ENCODE peak calls at places on chromosomes 3 and 15, in six cellular contexts. E is left lung, J is right lobe of liver, H is keratinocyte, Z is ovary, Q is esophagus muscularis mucosa. W is an unnamed sample. For H3K9me3, the result is how much of the 10 kb centered on the place peaks cover.

GRCh38 chr3:102400142-102400541 is 34.7 kb upstream of the ZPLD1 start:
- DNase-seq in E (no peak), J (no peak), H (no peak), Z (no peak), Q (no peak), W (no peak)

GRCh38 chr15:65369651-65370050 is 8.2 kb downstream of the IGDCC3 start:
- DNase-seq in E (no peak), J (peak), H (no peak), Z (no peak), Q (no peak), W (no peak)

GRCh38 chr15:65184305-65184943 is 718 bp downstream of the CLPX start:
- DNase-seq in E (peak), J (peak), H (no peak), Z (peak), Q (no peak), W (no peak)

GRCh38 chr3:170130532-170130931 is 51.0 kb downstream of the PHC3 start:
- DNase-seq in E (no peak), J (no peak), H (no peak), Z (no peak), Q (no peak), W (no peak)

GRCh38 chr15:80426316-80426715 is 22.1 kb downstream of the ARNT2 start:
- DNase-seq in E (no peak), J (no peak), H (no peak), Z (no peak), Q (no peak), W (no peak)

GRCh38 chr3:13483988-13484695 is 4.0 kb downstream of the HDAC11 start:
- DNase-seq in E (no peak), J (no peak), H (no peak), Z (no peak), Q (no peak), W (no peak)

GRCh38 chr3:132787616-132788015 is 65.4 kb upstream of the NPHP3 start:
- DNase-seq in E (no peak), J (no peak), H (no peak), Z (peak), Q (no peak), W (no peak)

GRCh38 chr15:74317820-74318375 is 49.5 kb downstream of the CYP11A1 start:
- DNase-seq in E (no peak), J (no peak), H (no peak), Z (peak), Q (peak), W (peak)

GRCh38 chr3:185089751-185090150 is 63.1 kb downstream of the C3orf70 start:
- DNase-seq in E (no peak), J (no peak), H (no peak), Z (no peak), Q (no peak), W (no peak)

GRCh38 chr15:66486887-66487286 is 10.7 kb downstream of the SNAPC5 start:
- DNase-seq in E (no peak), J (peak), H (no peak), Z (no peak), Q (no peak), W (no peak)

GRCh38 chr3:32493437-32494414 is 8.9 kb downstream of the CMTM6 start:
- DNase-seq in E (no peak), J (no peak), H (no peak), Z (no peak), Q (no peak), W (no peak)

GRCh38 chr3:144660097-144660496 is 688.5 kb downstream of the DIPK2A start:
- DNase-seq in E (no peak), J (no peak), H (no peak), Z (no peak), Q (no peak), W (no peak)

GRCh38 chr3:99250272-99250671 is 348.8 kb upstream of the DCBLD2 start:
- DNase-seq in E (no peak), J (no peak), H (no peak), Z (no peak), Q (no peak), W (no peak)

GRCh38 chr3:127037971-127038446 is 55.1 kb downstream of the PLXNA1 start:
- DNase-seq in E (peak), J (peak), H (no peak), Z (no peak), Q (no peak), W (no peak)

GRCh38 chr3:38143511-38143910 is 5.0 kb downstream of the MYD88 start:
- DNase-seq in E (no peak), J (no peak), H (no peak), Z (no peak), Q (no peak), W (no peak)

GRCh38 chr3:97264180-97264579 is 449.8 kb downstream of the EPHA6 start:
- DNase-seq in E (no peak), J (no peak), H (no peak), Z (no peak), Q (no peak), W (no peak)

GRCh38 chr3:194404365-194405140 is 5.5 kb upstream of the GP5 start:
- DNase-seq in E (no peak), J (no peak), H (no peak), Z (peak), Q (no peak), W (no peak)

GRCh38 chr3:38353151-38353550 is 6.6 kb downstream of the XYLB start:
- DNase-seq in E (no peak), J (no peak), H (no peak), Z (no peak), Q (no peak), W (no peak)

GRCh38 chr3:72135636-72136035 is 350.7 kb upstream of the PROK2 start:
- DNase-seq in E (no peak), J (no peak), H (no peak), Z (no peak), Q (no peak), W (no peak)

GRCh38 chr3:141071681-141072260 is 20.6 kb downstream of the SPSB4 start:
- DNase-seq in E (no peak), J (no peak), H (no peak), Z (no peak), Q (no peak), W (no peak)

GRCh38 chr3:29618395-29619291 is 337.8 kb downstream of the RBMS3 start:
- DNase-seq in E (no peak), J (no peak), H (no peak), Z (peak), Q (no peak), W (no peak)

GRCh38 chr15:86021281-86022264 is 58.1 kb upstream of the AGBL1 start:
- DNase-seq in E (no peak), J (no peak), H (no peak), Z (no peak), Q (no peak), W (no peak)

GRCh38 chr3:40490916-40491315 is 14.0 kb downstream of the ZNF619 start:
- DNase-seq in E (no peak), J (no peak), H (no peak), Z (no peak), Q (no peak), W (no peak)

GRCh38 chr3:9316881-9317341 is 45.9 kb upstream of the THUMPD3 start:
- DNase-seq in E (no peak), J (no peak), H (no peak), Z (peak), Q (no peak), W (peak)

GRCh38 chr3:49906004-49906860 is 2.6 kb upstream of the MST1R start:
- DNase-seq in E (peak), J (no peak), H (no peak), Z (peak), Q (no peak), W (peak)

GRCh38 chr3:17339233-17339632 is 403.2 kb downstream of the TBC1D5 start:
- DNase-seq in E (no peak), J (no peak), H (no peak), Z (no peak), Q (no peak), W (no peak)

GRCh38 chr3:47152578-47152977 is 11.3 kb downstream of the SETD2 start:
- DNase-seq in E (no peak), J (no peak), H (no peak), Z (no peak), Q (no peak), W (no peak)

GRCh38 chr3:100710355-100711198 is 1.3 kb downstream of the TFG start:
- DNase-seq in E (no peak), J (no peak), H (no peak), Z (no peak), Q (no peak), W (no peak)
- TF ChIP-seq CTCF in E (peak), J (no peak), H (peak), Z (no peak), Q (no peak), W (no peak)

GRCh38 chr15:87873501-87873900 is 383.0 kb downstream of the NTRK3 start:
- DNase-seq in E (no peak), J (no peak), H (no peak), Z (no peak), Q (no peak), W (no peak)

GRCh38 chr15:87877114-87877810 is 379.3 kb downstream of the NTRK3 start:
- DNase-seq in E (no peak), J (no peak), H (no peak), Z (no peak), Q (peak), W (no peak)

GRCh38 chr15:87871738-87872315 is 384.7 kb downstream of the NTRK3 start:
- DNase-seq in E (no peak), J (no peak), H (no peak), Z (no peak), Q (no peak), W (no peak)

GRCh38 chr15:87878161-87878560 is 378.4 kb downstream of the NTRK3 start:
- DNase-seq in E (no peak), J (no peak), H (no peak), Z (no peak), Q (no peak), W (no peak)

GRCh38 chr15:87874896-87875661 is 381.5 kb downstream of the NTRK3 start:
- DNase-seq in E (peak), J (no peak), H (no peak), Z (no peak), Q (no peak), W (no peak)
- H3K9me3 ChIP-seq in E (under half), J (under half), H (under half), Z (under half), Q (under half), W (under half)

GRCh38 chr15:98781838-98782237 is 133.5 kb downstream of the IGF1R start:
- DNase-seq in E (no peak), J (no peak), H (no peak), Z (no peak), Q (no peak), W (no peak)

GRCh38 chr15:98777426-98777825 is 129.1 kb downstream of the IGF1R start:
- DNase-seq in E (no peak), J (no peak), H (no peak), Z (no peak), Q (no peak), W (no peak)

GRCh38 chr15:98778263-98778959 is 130.1 kb downstream of the IGF1R start:
- DNase-seq in E (no peak), J (no peak), H (no peak), Z (no peak), Q (peak), W (no peak)

GRCh38 chr15:98778960-98779359 is 130.6 kb downstream of the IGF1R start:
- DNase-seq in E (no peak), J (no peak), H (no peak), Z (no peak), Q (no peak), W (no peak)

GRCh38 chr15:98779463-98780071 is 131.2 kb downstream of the IGF1R start:
- DNase-seq in E (peak), J (peak), H (peak), Z (peak), Q (peak), W (peak)
- TF ChIP-seq CTCF in E (peak), J (peak), H (peak), Z (peak), Q (peak), W (peak)

GRCh38 chr15:20358066-20358780 is 183.4 kb downstream of the GOLGA6L6 start:
- DNase-seq in E (peak), J (peak), H (no peak), Z (no peak), Q (no peak), W (no peak)
- H3K9me3 ChIP-seq in E (under half), J (under half), H (half or more), Z (under half), Q (under half), W (under half)

DNA sequence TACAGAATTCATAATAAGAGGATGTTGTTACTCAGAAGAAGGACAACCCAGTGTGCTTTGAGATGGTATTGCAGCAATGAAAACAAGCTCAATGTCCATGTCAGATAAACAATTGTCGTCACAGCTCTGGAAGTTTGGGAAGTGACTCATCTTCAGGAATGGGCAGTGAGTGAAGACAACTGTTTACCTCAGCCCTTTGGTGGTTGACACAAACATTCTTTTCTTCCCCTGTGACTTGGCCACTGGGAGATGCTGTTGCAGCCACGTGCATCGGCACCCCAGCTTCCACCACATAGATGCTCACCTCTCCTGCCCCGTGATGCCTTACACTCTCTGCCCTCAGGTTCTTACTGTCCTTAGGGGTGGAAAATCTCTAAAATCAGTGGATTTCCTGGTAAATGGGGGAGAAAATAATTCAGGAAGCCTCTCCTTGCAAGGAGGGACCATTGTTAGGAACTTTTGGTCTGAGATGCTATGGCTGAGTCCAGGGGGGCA is 114.1 kb upstream of the GALNT15 start:
- DNase-seq in E (no peak), J (peak), H (peak), Z (peak), Q (peak), W (peak)
- TF ChIP-seq CTCF in E (peak), J (peak), H (no peak), Z (peak), Q (no peak), W (peak)

DNA sequence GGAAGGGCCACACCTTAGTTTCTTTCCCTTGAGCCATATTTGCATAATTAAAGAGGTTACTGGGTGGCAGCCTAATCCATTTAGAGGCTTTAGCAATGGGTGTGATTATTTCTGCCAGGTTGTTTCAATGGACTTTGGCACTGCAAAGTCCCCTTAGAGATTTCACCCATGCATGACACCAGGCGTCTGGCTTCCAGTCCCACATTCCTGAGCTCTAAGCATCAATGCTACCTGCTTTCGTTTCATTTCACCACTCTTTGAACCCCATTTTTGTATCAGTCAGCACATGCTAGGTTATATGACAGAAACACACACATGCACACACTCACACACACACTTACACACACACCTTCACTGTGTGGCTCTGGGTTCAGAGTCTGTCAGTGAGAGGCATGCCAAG is 353.9 kb downstream of the GABRG3 start:
- DNase-seq in E (no peak), J (no peak), H (no peak), Z (no peak), Q (no peak), W (no peak)
- H3K9me3 ChIP-seq in E (under half), J (under half), H (under half), Z (under half), Q (under half), W (under half)

GRCh38 chr15:42385980-42386695 is 26.8 kb downstream of the CAPN3 start:
- DNase-seq in E (no peak), J (no peak), H (no peak), Z (no peak), Q (no peak), W (no peak)

GRCh38 chr15:42387603-42388002 is 28.3 kb downstream of the CAPN3 start:
- DNase-seq in E (no peak), J (no peak), H (no peak), Z (no peak), Q (no peak), W (no peak)

GRCh38 chr15:42384597-42384996 is 25.3 kb downstream of the CAPN3 start:
- DNase-seq in E (no peak), J (no peak), H (no peak), Z (no peak), Q (no peak), W (no peak)

GRCh38 chr15:42385206-42385979 is 26.1 kb downstream of the CAPN3 start:
- DNase-seq in E (no peak), J (no peak), H (no peak), Z (no peak), Q (no peak), W (no peak)
- TF ChIP-seq CTCF in E (peak), J (peak), H (peak), Z (no peak), Q (peak), W (peak)

DNA sequence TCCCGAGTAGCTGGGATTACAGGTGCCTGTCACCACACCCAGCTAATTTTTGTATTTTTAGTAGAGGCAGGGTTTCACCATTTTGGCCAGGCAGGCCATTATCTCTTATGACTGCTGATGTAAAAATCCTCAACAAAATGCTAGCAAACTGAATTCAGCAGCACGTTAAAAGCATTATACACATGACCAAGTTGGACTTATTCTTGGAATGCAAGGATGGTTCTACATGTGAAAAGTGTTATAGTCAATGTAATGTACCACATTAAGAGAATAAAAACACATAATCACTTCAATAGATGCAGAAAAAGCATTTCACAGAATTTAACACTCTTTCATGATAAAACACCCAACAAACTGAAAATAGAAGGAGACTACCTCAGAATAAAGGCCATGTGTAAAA is 20.2 kb downstream of the RNF13 start:
- DNase-seq in E (no peak), J (no peak), H (no peak), Z (no peak), Q (no peak), W (no peak)
- H3K9me3 ChIP-seq in E (under half), J (under half), H (under half), Z (under half), Q (under half), W (under half)

GRCh38 chr15:57656434-57656833 is 50.1 kb upstream of the POLR2M start:
- DNase-seq in E (no peak), J (no peak), H (no peak), Z (no peak), Q (no peak), W (no peak)

GRCh38 chr15:57654136-57654845 is 52.2 kb upstream of the POLR2M start:
- DNase-seq in E (no peak), J (no peak), H (no peak), Z (no peak), Q (peak), W (no peak)

GRCh38 chr15:57652481-57652880 is 54.0 kb upstream of the POLR2M start:
- DNase-seq in E (no peak), J (no peak), H (no peak), Z (no peak), Q (peak), W (no peak)

GRCh38 chr15:57655087-57655486 is 51.4 kb upstream of the POLR2M start:
- DNase-seq in E (no peak), J (no peak), H (no peak), Z (no peak), Q (peak), W (no peak)

GRCh38 chr15:57655809-57656208 is 50.7 kb upstream of the POLR2M start:
- DNase-seq in E (no peak), J (no peak), H (no peak), Z (no peak), Q (peak), W (no peak)
- TF ChIP-seq CTCF in E (no peak), J (peak), H (no peak), Z (no peak), Q (no peak), W (peak)